ENCODE peak calls at places on chromosome 4, in nine cellular contexts. One of them, this sample, is unnamed.

GRCh38 chr4:963276-964225 is 9.8 kb downstream of the DGKQ start:
- DNase-seq in SK-N-SH: no peak
- DNase-seq in kidney epithelial cell: no peak
- DNase-seq in A549: no peak
- DNase-seq in stomach: no peak
- DNase-seq in tibial artery: no peak
- DNase-seq in cardiac muscle cell: no peak
- DNase-seq in fibroblast of mammary gland: no peak
- DNase-seq in fibroblast of pulmonary artery: no peak
- DNase-seq in this sample: no peak

GRCh38 chr4:10006236-10006603 is 15.1 kb downstream of the SLC2A9 start:
- DNase-seq in SK-N-SH: no peak
- DNase-seq in kidney epithelial cell: peak
- DNase-seq in A549: peak
- DNase-seq in stomach: peak
- DNase-seq in tibial artery: peak
- DNase-seq in cardiac muscle cell: peak
- DNase-seq in fibroblast of mammary gland: peak
- DNase-seq in fibroblast of pulmonary artery: peak
- DNase-seq in this sample: peak

GRCh38 chr4:74446193-74446868 is 1.4 kb downstream of the AREG start:
- DNase-seq in SK-N-SH: no peak
- DNase-seq in kidney epithelial cell: no peak
- DNase-seq in A549: no peak
- DNase-seq in stomach: no peak
- DNase-seq in tibial artery: no peak
- DNase-seq in cardiac muscle cell: peak
- DNase-seq in fibroblast of mammary gland: no peak
- DNase-seq in fibroblast of pulmonary artery: peak
- DNase-seq in this sample: no peak

GRCh38 chr4:186621959-186622553 is 66.7 kb upstream of the MTNR1A start:
- DNase-seq in SK-N-SH: no peak
- DNase-seq in kidney epithelial cell: no peak
- DNase-seq in A549: no peak
- DNase-seq in stomach: no peak
- DNase-seq in tibial artery: no peak
- DNase-seq in cardiac muscle cell: peak
- DNase-seq in fibroblast of mammary gland: peak
- DNase-seq in fibroblast of pulmonary artery: peak
- DNase-seq in this sample: no peak

GRCh38 chr4:99817310-99817885 is 771 bp downstream of the DAPP1 start:
- DNase-seq in SK-N-SH: no peak
- DNase-seq in kidney epithelial cell: no peak
- DNase-seq in A549: no peak
- DNase-seq in stomach: no peak
- DNase-seq in tibial artery: no peak
- DNase-seq in cardiac muscle cell: no peak
- DNase-seq in fibroblast of mammary gland: no peak
- DNase-seq in fibroblast of pulmonary artery: no peak
- DNase-seq in this sample: no peak

GRCh38 chr4:187478292-187479205 is 517.0 kb upstream of the ZFP42 start:
- DNase-seq in SK-N-SH: no peak
- DNase-seq in kidney epithelial cell: peak
- DNase-seq in A549: peak
- DNase-seq in stomach: no peak
- DNase-seq in tibial artery: peak
- DNase-seq in cardiac muscle cell: peak
- DNase-seq in fibroblast of mammary gland: peak
- DNase-seq in fibroblast of pulmonary artery: peak
- DNase-seq in this sample: no peak

GRCh38 chr4:151997461-151997860 is 236.7 kb upstream of the GATB start:
- DNase-seq in SK-N-SH: no peak
- DNase-seq in kidney epithelial cell: no peak
- DNase-seq in A549: no peak
- DNase-seq in stomach: no peak
- DNase-seq in tibial artery: no peak
- DNase-seq in cardiac muscle cell: no peak
- DNase-seq in fibroblast of mammary gland: no peak
- DNase-seq in fibroblast of pulmonary artery: no peak
- DNase-seq in this sample: no peak

GRCh38 chr4:121728066-121728465 is 31.3 kb upstream of the ANXA5 start:
- DNase-seq in SK-N-SH: no peak
- DNase-seq in kidney epithelial cell: no peak
- DNase-seq in A549: peak
- DNase-seq in stomach: no peak
- DNase-seq in tibial artery: no peak
- DNase-seq in cardiac muscle cell: peak
- DNase-seq in fibroblast of mammary gland: peak
- DNase-seq in fibroblast of pulmonary artery: peak
- DNase-seq in this sample: no peak

GRCh38 chr4:168715889-168716288 is 219.0 kb downstream of the PALLD start:
- DNase-seq in SK-N-SH: no peak
- DNase-seq in kidney epithelial cell: no peak
- DNase-seq in A549: no peak
- DNase-seq in stomach: no peak
- DNase-seq in tibial artery: no peak
- DNase-seq in cardiac muscle cell: no peak
- DNase-seq in fibroblast of mammary gland: no peak
- DNase-seq in fibroblast of pulmonary artery: no peak
- DNase-seq in this sample: no peak

GRCh38 chr4:2352729-2353221 is 65.7 kb downstream of the ZFYVE28 start:
- DNase-seq in SK-N-SH: no peak
- DNase-seq in kidney epithelial cell: no peak
- DNase-seq in A549: no peak
- DNase-seq in stomach: no peak
- DNase-seq in tibial artery: no peak
- DNase-seq in cardiac muscle cell: no peak
- DNase-seq in fibroblast of mammary gland: no peak
- DNase-seq in fibroblast of pulmonary artery: no peak
- DNase-seq in this sample: no peak

GRCh38 chr4:2352171-2352570 is 66.3 kb downstream of the ZFYVE28 start:
- DNase-seq in SK-N-SH: no peak
- DNase-seq in kidney epithelial cell: no peak
- DNase-seq in A549: no peak
- DNase-seq in stomach: no peak
- DNase-seq in tibial artery: peak
- DNase-seq in cardiac muscle cell: no peak
- DNase-seq in fibroblast of mammary gland: no peak
- DNase-seq in fibroblast of pulmonary artery: no peak
- DNase-seq in this sample: no peak

GRCh38 chr4:2353222-2354107 is 65.0 kb downstream of the ZFYVE28 start:
- DNase-seq in SK-N-SH: peak
- DNase-seq in kidney epithelial cell: no peak
- DNase-seq in A549: no peak
- DNase-seq in stomach: no peak
- DNase-seq in tibial artery: peak
- DNase-seq in cardiac muscle cell: peak
- DNase-seq in fibroblast of mammary gland: no peak
- DNase-seq in fibroblast of pulmonary artery: peak
- DNase-seq in this sample: no peak

GRCh38 chr4:2354760-2355159 is 63.7 kb downstream of the ZFYVE28 start:
- DNase-seq in SK-N-SH: peak
- DNase-seq in kidney epithelial cell: no peak
- DNase-seq in A549: no peak
- DNase-seq in stomach: no peak
- DNase-seq in tibial artery: no peak
- DNase-seq in cardiac muscle cell: no peak
- DNase-seq in fibroblast of mammary gland: no peak
- DNase-seq in fibroblast of pulmonary artery: no peak
- DNase-seq in this sample: no peak

DNA sequence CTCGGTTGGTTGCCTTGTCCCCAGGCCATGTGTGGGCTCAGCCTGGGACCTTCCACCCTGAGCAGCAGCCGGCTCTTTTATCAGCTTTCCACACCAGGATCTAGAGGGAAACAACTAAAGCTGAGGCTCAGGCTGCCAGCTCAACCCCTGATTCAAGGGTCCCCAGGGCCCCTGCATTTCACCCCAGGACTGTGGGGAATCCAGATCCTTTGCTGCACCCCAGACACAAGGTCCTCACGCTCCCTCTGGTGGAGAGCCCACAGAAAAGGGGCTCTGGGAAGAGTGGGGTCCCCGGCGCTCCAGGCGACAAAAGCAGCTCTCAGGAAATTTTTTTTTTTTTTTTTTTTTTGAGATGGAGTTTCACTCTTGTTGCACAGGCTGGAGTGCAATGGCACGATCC is 64.3 kb downstream of the ZFYVE28 start:
- DNase-seq in SK-N-SH: peak
- DNase-seq in kidney epithelial cell: no peak
- DNase-seq in A549: no peak
- DNase-seq in stomach: no peak
- DNase-seq in tibial artery: no peak
- DNase-seq in cardiac muscle cell: peak
- DNase-seq in fibroblast of mammary gland: peak
- DNase-seq in fibroblast of pulmonary artery: peak
- DNase-seq in this sample: no peak
- TF ChIP-seq CTCF in SK-N-SH: peak
- TF ChIP-seq CTCF in kidney epithelial cell: peak
- TF ChIP-seq CTCF in A549: no peak
- TF ChIP-seq CTCF in stomach: peak
- TF ChIP-seq CTCF in tibial artery: no peak
- TF ChIP-seq CTCF in cardiac muscle cell: peak
- TF ChIP-seq CTCF in fibroblast of mammary gland: peak
- TF ChIP-seq CTCF in fibroblast of pulmonary artery: peak
- TF ChIP-seq CTCF in this sample: peak

GRCh38 chr4:7263166-7263565 is 70.8 kb downstream of the SORCS2 start:
- DNase-seq in SK-N-SH: no peak
- DNase-seq in kidney epithelial cell: no peak
- DNase-seq in A549: peak
- DNase-seq in stomach: no peak
- DNase-seq in tibial artery: no peak
- DNase-seq in cardiac muscle cell: no peak
- DNase-seq in fibroblast of mammary gland: no peak
- DNase-seq in fibroblast of pulmonary artery: no peak
- DNase-seq in this sample: no peak
- H3K4me3 ChIP-seq in SK-N-SH: no peak
- H3K4me3 ChIP-seq in kidney epithelial cell: no peak
- H3K4me3 ChIP-seq in A549: no peak
- H3K4me3 ChIP-seq in stomach: no peak
- H3K4me3 ChIP-seq in tibial artery: no peak
- H3K4me3 ChIP-seq in cardiac muscle cell: no peak
- H3K4me3 ChIP-seq in fibroblast of mammary gland: no peak
- H3K4me3 ChIP-seq in fibroblast of pulmonary artery: no peak
- H3K4me3 ChIP-seq in this sample: no peak

DNA sequence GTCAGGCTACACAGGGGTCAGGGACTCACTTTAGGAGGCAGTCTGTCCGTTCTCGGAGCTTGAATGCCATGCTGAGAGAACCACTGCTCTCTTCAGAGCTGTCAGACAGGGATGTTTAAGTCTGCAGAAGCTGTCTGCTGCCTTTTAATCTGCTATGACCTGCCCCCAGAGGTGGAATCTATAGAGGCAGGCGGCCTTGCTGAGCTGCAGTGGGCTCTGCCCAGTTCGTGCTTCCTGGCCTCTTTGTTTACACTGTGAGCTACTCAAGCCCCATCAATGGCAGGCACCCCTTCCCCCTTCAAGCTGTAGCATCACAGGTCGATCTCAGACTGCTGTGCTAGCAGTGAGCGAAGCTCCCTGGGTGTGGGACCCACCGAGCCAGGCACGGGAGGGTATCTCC is 31.5 kb upstream of the UNC5C start:
- DNase-seq in SK-N-SH: no peak
- DNase-seq in kidney epithelial cell: no peak
- DNase-seq in A549: no peak
- DNase-seq in stomach: no peak
- DNase-seq in tibial artery: no peak
- DNase-seq in cardiac muscle cell: no peak
- DNase-seq in fibroblast of mammary gland: no peak
- DNase-seq in fibroblast of pulmonary artery: no peak
- DNase-seq in this sample: no peak
- TF ChIP-seq CTCF in SK-N-SH: no peak
- TF ChIP-seq CTCF in kidney epithelial cell: no peak
- TF ChIP-seq CTCF in A549: no peak
- TF ChIP-seq CTCF in stomach: no peak
- TF ChIP-seq CTCF in tibial artery: no peak
- TF ChIP-seq CTCF in cardiac muscle cell: no peak
- TF ChIP-seq CTCF in fibroblast of mammary gland: no peak
- TF ChIP-seq CTCF in fibroblast of pulmonary artery: no peak
- TF ChIP-seq CTCF in this sample: no peak

GRCh38 chr4:81215219-81215892 is at the start of gene PRKG2:
- DNase-seq in SK-N-SH: no peak
- DNase-seq in kidney epithelial cell: no peak
- DNase-seq in A549: no peak
- DNase-seq in stomach: no peak
- DNase-seq in tibial artery: no peak
- DNase-seq in cardiac muscle cell: peak
- DNase-seq in fibroblast of mammary gland: no peak
- DNase-seq in fibroblast of pulmonary artery: peak
- DNase-seq in this sample: no peak
- H3K4me3 ChIP-seq in SK-N-SH: no peak
- H3K4me3 ChIP-seq in kidney epithelial cell: peak
- H3K4me3 ChIP-seq in A549: peak
- H3K4me3 ChIP-seq in stomach: peak
- H3K4me3 ChIP-seq in tibial artery: peak
- H3K4me3 ChIP-seq in cardiac muscle cell: peak
- H3K4me3 ChIP-seq in fibroblast of mammary gland: peak
- H3K4me3 ChIP-seq in fibroblast of pulmonary artery: peak
- H3K4me3 ChIP-seq in this sample: peak

DNA sequence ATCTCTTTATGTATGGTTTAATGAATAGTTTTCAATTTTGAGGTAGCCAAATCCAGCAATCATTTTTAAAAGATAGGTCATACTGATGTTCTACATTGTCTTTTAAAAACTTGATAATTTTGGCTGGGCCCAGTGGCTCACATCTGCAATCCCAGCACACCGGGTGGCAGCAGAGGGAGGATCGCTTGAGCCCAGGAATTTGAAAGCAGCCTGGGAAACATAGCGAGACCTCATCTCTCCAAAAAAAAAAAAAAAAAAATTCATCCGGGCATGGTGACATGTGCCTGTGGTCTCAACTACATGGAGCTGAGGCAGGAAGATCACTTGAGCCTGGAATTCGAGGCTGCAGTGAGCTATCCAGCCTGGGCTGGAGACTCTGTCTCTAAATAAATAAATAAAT is 419.8 kb downstream of the GALNTL6 start:
- DNase-seq in SK-N-SH: no peak
- DNase-seq in kidney epithelial cell: no peak
- DNase-seq in A549: peak
- DNase-seq in stomach: no peak
- DNase-seq in tibial artery: no peak
- DNase-seq in cardiac muscle cell: no peak
- DNase-seq in fibroblast of mammary gland: no peak
- DNase-seq in fibroblast of pulmonary artery: no peak
- DNase-seq in this sample: no peak
- TF ChIP-seq CTCF in SK-N-SH: no peak
- TF ChIP-seq CTCF in kidney epithelial cell: peak
- TF ChIP-seq CTCF in A549: no peak
- TF ChIP-seq CTCF in stomach: no peak
- TF ChIP-seq CTCF in tibial artery: no peak
- TF ChIP-seq CTCF in cardiac muscle cell: no peak
- TF ChIP-seq CTCF in fibroblast of mammary gland: no peak
- TF ChIP-seq CTCF in fibroblast of pulmonary artery: no peak
- TF ChIP-seq CTCF in this sample: peak